ENCODE peak calls at places on chromosomes 6 and 20, in five cellular contexts. V, C, D, A and M are unnamed samples.

GRCh38 chr20:914727-915498 is 1.2 kb downstream of the ANGPT4 start:
- DNase-seq in A (no peak), V (no peak), C (no peak), D (peak; percentile 3), M (peak; percentile 69)

GRCh38 chr6:31898200-31899011 is 908 bp upstream of the EHMT2 start:
- DNase-seq in A (no peak), C (no peak), V (no peak), D (peak; percentile 79), M (peak; percentile 66)

GRCh38 chr6:138815797-138816528 is 20.1 kb downstream of the ECT2L start:
- DNase-seq in V (no peak), C (no peak), A (no peak), D (peak; percentile 71), M (no peak)

GRCh38 chr6:132130530-132131298 is 179.5 kb upstream of the CCN2 start:
- DNase-seq in A (no peak), D (no peak), V (no peak), C (peak; percentile 93), M (peak; percentile 1)

GRCh38 chr6:14382381-14383236 is 265.0 kb downstream of the CD83 start:
- DNase-seq in A (no peak), C (no peak), D (no peak), V (no peak), M (no peak)

GRCh38 chr6:33117826-33118277 is 42.1 kb downstream of the HLA-DPB1 start:
- DNase-seq in V (no peak), D (no peak), A (no peak), C (no peak), M (no peak)

GRCh38 chr20:57436223-57436545 is 45.0 kb downstream of the RBM38 start:
- DNase-seq in A (no peak), C (no peak), V (no peak), D (no peak), M (no peak)

GRCh38 chr6:10310826-10311225 is 104.0 kb downstream of the TFAP2A start:
- DNase-seq in C (no peak), D (peak; percentile 77), A (no peak), V (no peak), M (no peak)

GRCh38 chr6:4008324-4009047 is 70.5 kb downstream of the FAM217A start:
- DNase-seq in D (peak; percentile 82), V (no peak), C (no peak), A (no peak), M (peak; percentile 87)

GRCh38 chr6:150250826-150251225 is 108.0 kb downstream of the PPP1R14C start:
- DNase-seq in V (no peak), D (peak; percentile 99), A (no peak), C (peak; percentile 76), M (peak; percentile 82)

GRCh38 chr6:19873031-19873430 is 35.9 kb downstream of the ID4 start:
- DNase-seq in A (no peak), D (no peak), V (no peak), C (no peak), M (no peak)

GRCh38 chr6:135274561-135275293 is 93.6 kb downstream of the MYB start:
- DNase-seq in C (no peak), V (no peak), D (no peak), A (no peak), M (no peak)

GRCh38 chr6:133959667-133960368 is 6.8 kb downstream of the TBPL1 start:
- DNase-seq in A (no peak), V (no peak), C (no peak), D (no peak), M (no peak)

GRCh38 chr6:68134796-68135195 is 500.3 kb upstream of the ADGRB3 start:
- DNase-seq in C (no peak), A (no peak), V (no peak), D (no peak), M (no peak)

GRCh38 chr20:12201289-12201991 is 283.7 kb downstream of the BTBD3 start:
- DNase-seq in D (peak; percentile 0), A (no peak), V (no peak), C (peak; percentile 54), M (no peak)

GRCh38 chr6:70221025-70221714 is 81.7 kb downstream of the COL9A1 start:
- DNase-seq in A (no peak), D (peak; percentile 38), V (no peak), C (no peak), M (peak; percentile 5)

GRCh38 chr6:34393968-34394305 is 1.5 kb upstream of the NUDT3 start:
- DNase-seq in A (no peak), D (no peak), C (no peak), V (no peak), M (no peak)

GRCh38 chr6:151403919-151404308 is 12.6 kb upstream of the ZBTB2 start:
- DNase-seq in V (no peak), C (no peak), D (no peak), A (no peak), M (peak; percentile 50)

GRCh38 chr20:15837563-15837962 is 735.7 kb downstream of the KIF16B start:
- DNase-seq in D (no peak), A (no peak), V (no peak), C (no peak), M (no peak)

GRCh38 chr6:129695373-129696027 is 14.5 kb downstream of the ARHGAP18 start:
- DNase-seq in A (no peak), V (no peak), D (peak; percentile 38), C (no peak), M (no peak)

GRCh38 chr6:14694308-14694707 is 551.6 kb upstream of the JARID2 start:
- DNase-seq in A (no peak), C (no peak), V (no peak), D (no peak), M (no peak)

GRCh38 chr6:106995640-106996039 is 21.1 kb upstream of the CD24 start:
- DNase-seq in A (no peak), V (no peak), D (no peak), C (no peak), M (no peak)

GRCh38 chr6:106186714-106187113 is 100.6 kb downstream of the PRDM1 start:
- DNase-seq in A (no peak), V (no peak), D (no peak), C (no peak), M (no peak)

GRCh38 chr6:18551228-18551627 is 164.1 kb downstream of the RNF144B start:
- DNase-seq in V (no peak), A (no peak), C (peak; percentile 34), D (peak; percentile 76), M (peak; percentile 73)

GRCh38 chr20:6240059-6240458 is 117.2 kb upstream of the FERMT1 start:
- DNase-seq in D (no peak), C (no peak), A (no peak), V (no peak), M (no peak)

GRCh38 chr20:54711061-54711460 is 235.7 kb downstream of the DOK5 start:
- DNase-seq in A (no peak), D (no peak), V (no peak), C (no peak), M (no peak)

GRCh38 chr6:149940673-149940984 is 1.2 kb upstream of the ULBP2 start:
- DNase-seq in C (no peak), A (no peak), V (no peak), D (no peak), M (no peak)

GRCh38 chr6:42547407-42548329 is 16.2 kb upstream of the UBR2 start:
- DNase-seq in D (peak; percentile 51), V (peak; percentile 77), A (peak; percentile 75), C (peak; percentile 68), M (peak; percentile 98)

GRCh38 chr20:32240220-32240619 is 32.5 kb downstream of the POFUT1 start:
- DNase-seq in A (no peak), C (no peak), V (no peak), D (no peak), M (peak; percentile 63)

GRCh38 chr20:61735503-61735785 is 330.2 kb downstream of the TAF4 start:
- DNase-seq in C (no peak), D (no peak), A (no peak), V (no peak), M (no peak)

GRCh38 chr6:169156108-169156821 is 97.4 kb downstream of the THBS2 start:
- DNase-seq in D (no peak), C (no peak), A (no peak), V (no peak), M (peak; percentile 89)

GRCh38 chr6:139636391-139636790 is 261.9 kb upstream of the CITED2 start:
- DNase-seq in C (no peak), A (no peak), V (no peak), D (no peak), M (no peak)

GRCh38 chr20:10555865-10556308 is 117.9 kb downstream of the JAG1 start:
- DNase-seq in A (no peak), D (peak; percentile 60), C (no peak), V (no peak), M (no peak)

GRCh38 chr20:2314759-2315439 is 19.1 kb downstream of the TGM3 start:
- DNase-seq in C (peak; percentile 96), A (no peak), V (no peak), D (peak; percentile 56), M (no peak)

GRCh38 chr6:12459945-12460800 is 170.0 kb downstream of the EDN1 start:
- DNase-seq in D (no peak), C (no peak), V (no peak), A (no peak), M (no peak)

GRCh38 chr6:3747100-3747737 is 4.3 kb downstream of the PXDC1 start:
- DNase-seq in A (no peak), D (no peak), C (no peak), V (no peak), M (peak; percentile 34)

GRCh38 chr20:12557224-12557623 is 451.5 kb upstream of the SPTLC3 start:
- DNase-seq in D (no peak), V (no peak), C (no peak), A (no peak), M (peak; percentile 18)